ENCODE peak calls at places on chromosome 7, in eight cellular contexts. N, R, W, A, V, G, O and P are unnamed samples.

GRCh38 chr7:137772221-137772620 is 74.6 kb downstream of the DGKI start:
- DNase-seq in W (no peak), V (peak), A (no peak), O (no peak), G (no peak), N (no peak), R (no peak), P (no peak)

GRCh38 chr7:77833136-77833535 is 34.6 kb downstream of the PHTF2 start:
- DNase-seq in N (no peak), G (no peak), W (peak), O (no peak), A (no peak), R (no peak), V (peak), P (no peak)

GRCh38 chr7:34108150-34108549 is 202.8 kb downstream of the BMPER start:
- DNase-seq in R (no peak), N (no peak), G (no peak), A (no peak), V (peak), W (peak), O (no peak), P (no peak)

GRCh38 chr7:127759945-127760421 is 108.0 kb downstream of the SND1 start:
- DNase-seq in O (no peak), N (no peak), A (no peak), G (peak), R (no peak), V (no peak), W (no peak), P (no peak)

GRCh38 chr7:151379534-151380198 is 30.2 kb downstream of the WDR86 start:
- DNase-seq in G (no peak), W (no peak), O (no peak), V (no peak), A (no peak), R (no peak), N (no peak), P (no peak)

GRCh38 chr7:22549051-22549450 is 49.1 kb upstream of the STEAP1B start:
- DNase-seq in G (no peak), V (no peak), A (no peak), N (no peak), O (no peak), W (no peak), R (no peak), P (no peak)

GRCh38 chr7:46015107-46015868 is 94.2 kb upstream of the IGFBP3 start:
- DNase-seq in N (peak), O (no peak), A (no peak), G (no peak), V (no peak), W (no peak), R (no peak), P (peak)

GRCh38 chr7:31963569-31964175 is 106.5 kb downstream of the PDE1C start:
- DNase-seq in V (no peak), W (no peak), A (no peak), O (no peak), R (no peak), N (no peak), G (no peak), P (no peak)

GRCh38 chr7:6272481-6273323 is at the start of gene CYTH3:
- DNase-seq in G (peak), N (peak), R (peak), V (peak), A (peak), W (peak), O (peak), P (no peak)

GRCh38 chr7:106177295-106177690 is 65.2 kb upstream of the SYPL1 start:
- DNase-seq in A (no peak), V (no peak), W (no peak), O (no peak), R (no peak), N (no peak), G (no peak), P (no peak)

GRCh38 chr7:74290999-74291441 is 1.8 kb downstream of the CLIP2 start:
- DNase-seq in V (no peak), A (no peak), W (no peak), N (no peak), O (no peak), R (no peak), G (no peak), P (no peak)

GRCh38 chr7:95190515-95190914 is 133.8 kb downstream of the PON1 start:
- DNase-seq in A (no peak), V (peak), W (no peak), G (no peak), N (peak), R (no peak), O (no peak), P (no peak)

GRCh38 chr7:33841658-33842057 is 63.7 kb upstream of the BMPER start:
- DNase-seq in W (peak), N (peak), A (no peak), V (peak), R (peak), O (no peak), G (peak), P (no peak)

GRCh38 chr7:90178592-90179279 is 24.5 kb downstream of the STEAP1 start:
- DNase-seq in G (peak), A (no peak), W (peak), R (peak), V (peak), O (no peak), N (peak), P (no peak)

GRCh38 chr7:25846722-25847121 is 305.3 kb upstream of the NFE2L3 start:
- DNase-seq in V (peak), N (peak), G (peak), W (peak), A (no peak), R (peak), O (no peak), P (peak)

GRCh38 chr7:152336754-152337368 is 98.9 kb downstream of the KMT2C start:
- DNase-seq in R (peak), G (peak), O (peak), V (peak), W (peak), N (peak), A (peak), P (no peak)

GRCh38 chr7:117399820-117400422 is 27.4 kb downstream of the ASZ1 start:
- DNase-seq in G (peak), N (no peak), V (peak), A (no peak), W (peak), R (no peak), O (no peak), P (no peak)

GRCh38 chr7:916291-916941 is 38.1 kb downstream of the ADAP1 start:
- DNase-seq in N (no peak), W (no peak), A (no peak), G (peak), O (no peak), R (no peak), V (no peak), P (no peak)

GRCh38 chr7:91659096-91659495 is 221.4 kb downstream of the MTERF1 start:
- DNase-seq in W (no peak), N (no peak), V (no peak), G (no peak), A (no peak), R (no peak), O (no peak), P (no peak)

GRCh38 chr7:130960208-130960988 is 226.4 kb upstream of the KLF14 start:
- DNase-seq in W (peak), G (peak), N (peak), A (no peak), V (peak), R (peak), O (peak), P (peak)

GRCh38 chr7:12322287-12322902 is 81.3 kb downstream of the VWDE start:
- DNase-seq in O (peak), W (peak), A (no peak), G (no peak), N (peak), V (peak), R (no peak), P (peak)